ENCODE peak calls at places on chromosomes 5 and 9, in four cellular contexts. O is nephron progenitor cell, P is WTC11, R is cardiac fibroblast. G is an unnamed sample.

GRCh38 chr5:90921428-90921973 is 362.9 kb downstream of the ADGRV1 start:
- DNase-seq in O (no peak), P (no peak), R (no peak), G (no peak)

GRCh38 chr5:68845121-68845520 is 248.7 kb upstream of the SLC30A5 start:
- DNase-seq in O (no peak), P (no peak), R (peak), G (no peak)

GRCh38 chr5:78300464-78301045 is 6.1 kb upstream of the AP3B1 start:
- DNase-seq in O (no peak), P (no peak), R (peak), G (peak)

GRCh38 chr5:131589510-131590348 is 45.3 kb downstream of the RAPGEF6 start:
- DNase-seq in O (peak), P (peak), R (peak), G (peak)

GRCh38 chr5:131382407-131383395 is 118.8 kb downstream of the CDC42SE2 start:
- DNase-seq in O (no peak), P (peak), R (peak), G (peak)

GRCh38 chr9:129756191-129756590 is 3.3 kb upstream of the PTGES start:
- DNase-seq in O (no peak), P (no peak), R (no peak), G (no peak)

GRCh38 chr5:5348576-5348975 is 73.9 kb upstream of the ICE1 start:
- DNase-seq in O (no peak), P (no peak), R (no peak), G (no peak)

GRCh38 chr5:75167345-75167744 is 69.3 kb downstream of the ANKRD31 start:
- DNase-seq in O (no peak), P (no peak), R (peak), G (peak)

GRCh38 chr5:120124961-120125360 is 339.1 kb upstream of the PRR16 start:
- DNase-seq in O (no peak), P (no peak), R (peak), G (no peak)

GRCh38 chr5:16160706-16161105 is 18.9 kb downstream of the MARCHF11 start:
- DNase-seq in O (peak), P (no peak), R (peak), G (peak)

GRCh38 chr5:136027316-136027715 is 1.5 kb upstream of the TGFBI start:
- DNase-seq in O (no peak), P (no peak), R (no peak), G (no peak)

GRCh38 chr5:38724301-38725030 is 121.3 kb upstream of the OSMR start:
- DNase-seq in O (no peak), P (no peak), R (peak), G (no peak)

GRCh38 chr5:178324481-178325310 is 92.1 kb upstream of the PHYKPL start:
- DNase-seq in O (no peak), P (no peak), R (no peak), G (no peak)

GRCh38 chr5:173758675-173759074 is 129.5 kb upstream of the CPEB4 start:
- DNase-seq in O (no peak), P (no peak), R (peak), G (no peak)

GRCh38 chr5:173733831-173734491 is 117.5 kb upstream of the BOD1 start:
- DNase-seq in O (no peak), P (no peak), R (no peak), G (no peak)

GRCh38 chr9:112380771-112381181 is 868 bp downstream of the HSDL2 start:
- DNase-seq in O (no peak), P (no peak), R (peak), G (no peak)

GRCh38 chr5:60447488-60447920 is 252.5 kb downstream of the DEPDC1B start:
- DNase-seq in O (no peak), P (no peak), R (no peak), G (no peak)

GRCh38 chr5:9658726-9659125 is 28.6 kb upstream of the TAS2R1 start:
- DNase-seq in O (no peak), P (no peak), R (peak), G (no peak)

GRCh38 chr5:96933764-96934163 is 2.1 kb upstream of the LNPEP start:
- DNase-seq in O (no peak), P (no peak), R (no peak), G (no peak)

GRCh38 chr5:122089614-122090013 is 11.6 kb upstream of the LOX start:
- DNase-seq in O (no peak), P (no peak), R (peak), G (no peak)

GRCh38 chr9:122180633-122181032 is 20.9 kb downstream of the MORN5 start:
- DNase-seq in O (no peak), P (no peak), R (peak), G (no peak)

GRCh38 chr9:38003230-38003629 is 65.8 kb downstream of the SHB start:
- DNase-seq in O (no peak), P (no peak), R (no peak), G (no peak)

GRCh38 chr5:168347786-168348414 is 56.5 kb downstream of the WWC1 start:
- DNase-seq in O (no peak), P (no peak), R (no peak), G (no peak)

GRCh38 chr9:99544526-99544925 is 277.2 kb upstream of the NR4A3 start:
- DNase-seq in O (no peak), P (no peak), R (no peak), G (no peak)

GRCh38 chr5:10576121-10576789 is 12.4 kb downstream of the ANKRD33B start:
- DNase-seq in O (no peak), P (no peak), R (no peak), G (no peak)

GRCh38 chr5:76622973-76623596 is at the start of gene F2RL2:
- DNase-seq in O (peak), P (no peak), R (peak), G (peak)

GRCh38 chr9:69916950-69917349 is 96.3 kb downstream of the CFAP95 start:
- DNase-seq in O (no peak), P (no peak), R (peak), G (no peak)

GRCh38 chr9:18268381-18268780 is 205.6 kb upstream of the ADAMTSL1 start:
- DNase-seq in O (no peak), P (no peak), R (peak), G (peak)

GRCh38 chr5:17222679-17223078 is 5.2 kb downstream of the BASP1 start:
- DNase-seq in O (no peak), P (no peak), R (no peak), G (peak)